ENCODE peak calls at places on chromosomes 12 and 14, in five cellular contexts. E is activated CD8-positive, alpha-beta memory T cell treated with anti-CD3 and anti-CD28 coated beads for 24 hours; T is GM12891; L is 8988T; M is HS-5. C is an unnamed sample.

GRCh38 chr12:33431648-33432047 is 8.0 kb downstream of the SYT10 start:
- DNase-seq in L (no peak), M (no peak), T (no peak), E (no peak), C (no peak)

GRCh38 chr12:116759783-116760581 is 21.9 kb downstream of the RNFT2 start:
- DNase-seq in T (no peak), E (peak), L (no peak), M (no peak), C (no peak)

GRCh38 chr14:96710060-96710636 is 87.0 kb upstream of the VRK1 start:
- DNase-seq in T (no peak), E (no peak), L (no peak), M (no peak), C (no peak)

GRCh38 chr12:123085730-123086487 is 65.0 kb downstream of the PITPNM2 start:
- DNase-seq in M (no peak), L (peak), T (no peak), E (no peak), C (no peak)

GRCh38 chr14:36663404-36664321 is 2.0 kb downstream of the PAX9 start:
- DNase-seq in M (no peak), E (no peak), L (no peak), T (no peak), C (no peak)

GRCh38 chr14:100015251-100015655 is 50.0 kb upstream of the EVL start:
- DNase-seq in M (no peak), E (no peak), L (no peak), T (peak), C (no peak)

GRCh38 chr12:89632778-89633177 is 75.9 kb downstream of the ATP2B1 start:
- DNase-seq in L (no peak), E (no peak), T (no peak), M (no peak), C (no peak)

GRCh38 chr12:105013892-105014291 is 27.8 kb downstream of the NOPCHAP1 start:
- DNase-seq in M (peak), L (no peak), E (no peak), T (no peak), C (no peak)

GRCh38 chr14:70677324-70677723 is 35.6 kb downstream of the TTC9 start:
- DNase-seq in T (no peak), L (no peak), M (no peak), E (no peak), C (no peak)

GRCh38 chr12:91364591-91365184 is 182.1 kb upstream of the DCN start:
- DNase-seq in L (no peak), M (peak), T (no peak), E (no peak), C (no peak)

GRCh38 chr14:104393898-104394605 is 185.5 kb upstream of the C14orf180 start:
- DNase-seq in T (no peak), L (no peak), E (peak), M (no peak), C (no peak)

GRCh38 chr12:123905319-123905925 is 67.2 kb downstream of the CCDC92 start:
- DNase-seq in M (peak), E (peak), L (no peak), T (peak), C (peak)

GRCh38 chr12:120885521-120885920 is 18.6 kb downstream of the SPPL3 start:
- DNase-seq in M (no peak), L (no peak), E (no peak), T (no peak), C (no peak)

GRCh38 chr12:132429932-132430643 is 59.9 kb upstream of the FBRSL1 start:
- DNase-seq in T (peak), L (peak), E (peak), M (no peak), C (peak)

GRCh38 chr14:74660167-74660566 is 48.1 kb upstream of the LTBP2 start:
- DNase-seq in M (no peak), L (no peak), E (no peak), T (no peak), C (no peak)

GRCh38 chr12:90152897-90153624 is 444.4 kb upstream of the ATP2B1 start:
- DNase-seq in M (no peak), L (no peak), T (no peak), E (no peak), C (no peak)

GRCh38 chr12:67909091-67909531 is 80.1 kb upstream of the IFNG-AS1 start:
- DNase-seq in M (peak), T (no peak), L (no peak), E (no peak), C (no peak)

GRCh38 chr14:91872011-91872476 is 4.7 kb upstream of the TC2N start:
- DNase-seq in T (peak), M (no peak), L (no peak), E (no peak), C (no peak)

GRCh38 chr12:31215521-31216232 is 110.3 kb downstream of the SINHCAF start:
- DNase-seq in T (no peak), E (peak), L (no peak), M (no peak), C (no peak)

GRCh38 chr14:74618078-74618952 is 6.3 kb upstream of the LTBP2 start:
- DNase-seq in L (no peak), T (no peak), E (peak), M (peak), C (peak)

GRCh38 chr14:38342803-38343202 is 86.9 kb upstream of the CLEC14A start:
- DNase-seq in L (no peak), M (peak), E (no peak), T (no peak), C (no peak)

GRCh38 chr14:94372021-94372605 is 16.3 kb downstream of the SERPINA1 start:
- DNase-seq in E (no peak), M (no peak), T (no peak), L (no peak), C (no peak)

GRCh38 chr12:95755236-95755865 is 35.2 kb downstream of the NTN4 start:
- DNase-seq in L (no peak), M (no peak), T (no peak), E (no peak), C (no peak)

GRCh38 chr14:74257988-74258704 is 18.9 kb downstream of the VSX2 start:
- DNase-seq in T (no peak), L (no peak), E (no peak), M (no peak), C (no peak)

GRCh38 chr14:58969951-58970751 is 218.3 kb upstream of the DAAM1 start:
- DNase-seq in T (no peak), M (no peak), E (no peak), L (no peak), C (no peak)

GRCh38 chr12:4379410-4379809 is at the start of gene FGF23:
- DNase-seq in E (no peak), T (no peak), L (no peak), M (no peak), C (no peak)

GRCh38 chr14:36751116-36751515 is 89.5 kb downstream of the PAX9 start:
- DNase-seq in E (no peak), L (no peak), T (no peak), M (no peak), C (no peak)

GRCh38 chr14:70595443-70596185 is 4.8 kb downstream of the MED6 start:
- DNase-seq in T (no peak), E (no peak), M (no peak), L (no peak), C (no peak)

GRCh38 chr14:80313806-80314205 is 102.5 kb upstream of the DIO2 start:
- DNase-seq in T (no peak), L (no peak), M (no peak), E (no peak), C (no peak)

GRCh38 chr12:124497039-124497438 is 70.4 kb downstream of the NCOR2 start:
- DNase-seq in T (no peak), E (no peak), M (no peak), L (no peak), C (no peak)

GRCh38 chr14:103899316-103899715 is 28.9 kb upstream of the TDRD9 start:
- DNase-seq in T (no peak), E (no peak), M (no peak), L (no peak), C (no peak)

GRCh38 chr14:56262530-56262929 is 144.3 kb downstream of the PELI2 start:
- DNase-seq in L (no peak), M (no peak), T (no peak), E (no peak), C (no peak)

GRCh38 chr12:25529738-25530137 is 23.3 kb downstream of the LMNTD1 start:
- DNase-seq in M (no peak), T (no peak), L (no peak), E (no peak), C (no peak)

GRCh38 chr12:97177482-97177881 is 270.4 kb downstream of the NEDD1 start:
- DNase-seq in M (no peak), E (no peak), T (no peak), L (peak), C (no peak)

C was measured in AML-193.